ENCODE peak calls at places on chromosomes 7 and 10, in five cellular contexts. One of them, this sample, is unnamed.

GRCh38 chr7:158827411-158828342 is 1.6 kb downstream of the ESYT2 start:
- DNase-seq in NCI-H1092 treated with DMSO at 0.1 percent for 48 hours: no peak
- DNase-seq in HEK293T: no peak
- DNase-seq in GOT3: no peak
- DNase-seq in foreskin fibroblast: no peak
- DNase-seq in this sample: no peak

GRCh38 chr7:37382546-37383088 is 66.0 kb downstream of the ELMO1 start:
- DNase-seq in NCI-H1092 treated with DMSO at 0.1 percent for 48 hours: no peak
- DNase-seq in HEK293T: no peak
- DNase-seq in GOT3: no peak
- DNase-seq in foreskin fibroblast: no peak
- DNase-seq in this sample: no peak

GRCh38 chr7:38169862-38170261 is 8.2 kb upstream of the STARD3NL start:
- DNase-seq in NCI-H1092 treated with DMSO at 0.1 percent for 48 hours: no peak
- DNase-seq in HEK293T: no peak
- DNase-seq in GOT3: peak
- DNase-seq in foreskin fibroblast: peak
- DNase-seq in this sample: no peak

GRCh38 chr7:116259156-116259555 is 48.8 kb downstream of the TES start:
- DNase-seq in NCI-H1092 treated with DMSO at 0.1 percent for 48 hours: no peak
- DNase-seq in HEK293T: no peak
- DNase-seq in GOT3: no peak
- DNase-seq in foreskin fibroblast: no peak
- DNase-seq in this sample: no peak

GRCh38 chr10:37681617-37681999 is 175.8 kb downstream of the ZNF248 start:
- DNase-seq in NCI-H1092 treated with DMSO at 0.1 percent for 48 hours: no peak
- DNase-seq in HEK293T: no peak
- DNase-seq in GOT3: no peak
- DNase-seq in foreskin fibroblast: no peak
- DNase-seq in this sample: no peak

GRCh38 chr10:80136134-80136571 is 3.6 kb downstream of the PLAC9 start:
- DNase-seq in NCI-H1092 treated with DMSO at 0.1 percent for 48 hours: no peak
- DNase-seq in HEK293T: no peak
- DNase-seq in GOT3: peak
- DNase-seq in foreskin fibroblast: peak
- DNase-seq in this sample: no peak

GRCh38 chr10:44397476-44398225 is 12.8 kb upstream of the CXCL12 start:
- DNase-seq in NCI-H1092 treated with DMSO at 0.1 percent for 48 hours: no peak
- DNase-seq in HEK293T: no peak
- DNase-seq in GOT3: no peak
- DNase-seq in foreskin fibroblast: no peak
- DNase-seq in this sample: no peak

GRCh38 chr7:44150466-44150832 is 9.3 kb upstream of the MYL7 start:
- DNase-seq in NCI-H1092 treated with DMSO at 0.1 percent for 48 hours: no peak
- DNase-seq in HEK293T: no peak
- DNase-seq in GOT3: no peak
- DNase-seq in foreskin fibroblast: no peak
- DNase-seq in this sample: no peak

GRCh38 chr10:17779761-17780160 is 27.8 kb downstream of the TMEM236 start:
- DNase-seq in NCI-H1092 treated with DMSO at 0.1 percent for 48 hours: no peak
- DNase-seq in HEK293T: no peak
- DNase-seq in GOT3: no peak
- DNase-seq in foreskin fibroblast: no peak
- DNase-seq in this sample: no peak

GRCh38 chr7:151875862-151876111 is 1.1 kb downstream of the PRKAG2 start:
- DNase-seq in NCI-H1092 treated with DMSO at 0.1 percent for 48 hours: no peak
- DNase-seq in HEK293T: no peak
- DNase-seq in GOT3: no peak
- DNase-seq in foreskin fibroblast: peak
- DNase-seq in this sample: no peak

GRCh38 chr10:7857259-7857658 is 39.0 kb downstream of the TAF3 start:
- DNase-seq in NCI-H1092 treated with DMSO at 0.1 percent for 48 hours: no peak
- DNase-seq in HEK293T: no peak
- DNase-seq in GOT3: no peak
- DNase-seq in foreskin fibroblast: no peak
- DNase-seq in this sample: no peak

GRCh38 chr7:108167460-108167859 is 37.3 kb upstream of the LAMB4 start:
- DNase-seq in NCI-H1092 treated with DMSO at 0.1 percent for 48 hours: no peak
- DNase-seq in HEK293T: no peak
- DNase-seq in GOT3: no peak
- DNase-seq in foreskin fibroblast: peak
- DNase-seq in this sample: no peak

GRCh38 chr10:16521311-16522016 is at the start of gene C1QL3:
- DNase-seq in NCI-H1092 treated with DMSO at 0.1 percent for 48 hours: peak
- DNase-seq in HEK293T: no peak
- DNase-seq in GOT3: no peak
- DNase-seq in foreskin fibroblast: no peak
- DNase-seq in this sample: no peak

GRCh38 chr7:112573302-112574039 is 92.7 kb downstream of the LSMEM1 start:
- DNase-seq in NCI-H1092 treated with DMSO at 0.1 percent for 48 hours: peak
- DNase-seq in HEK293T: peak
- DNase-seq in GOT3: no peak
- DNase-seq in foreskin fibroblast: no peak
- DNase-seq in this sample: peak

GRCh38 chr7:2100278-2101205 is 132.2 kb downstream of the MAD1L1 start:
- DNase-seq in NCI-H1092 treated with DMSO at 0.1 percent for 48 hours: no peak
- DNase-seq in HEK293T: no peak
- DNase-seq in GOT3: no peak
- DNase-seq in foreskin fibroblast: no peak
- DNase-seq in this sample: no peak

GRCh38 chr10:71112138-71112785 is 100.1 kb upstream of the UNC5B start:
- DNase-seq in NCI-H1092 treated with DMSO at 0.1 percent for 48 hours: no peak
- DNase-seq in HEK293T: no peak
- DNase-seq in GOT3: no peak
- DNase-seq in foreskin fibroblast: no peak
- DNase-seq in this sample: no peak

GRCh38 chr7:12529971-12530710 is 40.4 kb upstream of the SCIN start:
- DNase-seq in NCI-H1092 treated with DMSO at 0.1 percent for 48 hours: no peak
- DNase-seq in HEK293T: no peak
- DNase-seq in GOT3: no peak
- DNase-seq in foreskin fibroblast: no peak
- DNase-seq in this sample: no peak

GRCh38 chr10:44306147-44306710 is 78.7 kb downstream of the CXCL12 start:
- DNase-seq in NCI-H1092 treated with DMSO at 0.1 percent for 48 hours: no peak
- DNase-seq in HEK293T: no peak
- DNase-seq in GOT3: no peak
- DNase-seq in foreskin fibroblast: peak
- DNase-seq in this sample: no peak